ENCODE peak calls at places on chromosomes 13 and 19, in seven cellular contexts. J, A, V, X, C, U and Y are unnamed samples.

GRCh38 chr13:97945342-97945741 is 8.1 kb upstream of the IPO5 start:
- DNase-seq in J (no peak), A (no peak), V (no peak), X (no peak), C (no peak), U (no peak), Y (no peak)

GRCh38 chr19:39845172-39845571 is 1.0 kb downstream of the FBL start:
- DNase-seq in J (no peak), A (no peak), V (no peak), X (no peak), C (no peak), U (no peak), Y (no peak)

GRCh38 chr19:51546650-51547396 is 15.4 kb upstream of the SIGLEC6 start:
- DNase-seq in J (no peak), A (no peak), V (peak; percentile 73), X (peak; percentile 91), C (no peak), U (no peak), Y (no peak)

GRCh38 chr19:41144403-41144802 is 30.2 kb downstream of the CYP2F1 start:
- DNase-seq in J (peak; percentile 92), A (peak; percentile 11), V (peak; percentile 63), X (peak; percentile 79), C (peak; percentile 42), U (peak; percentile 82), Y (peak; percentile 59)

GRCh38 chr13:109576331-109576813 is 210.0 kb downstream of the IRS2 start:
- DNase-seq in J (no peak), A (no peak), V (no peak), X (no peak), C (no peak), U (no peak), Y (no peak)

GRCh38 chr19:10510301-10510802 is 6.9 kb downstream of the S1PR5 start:
- DNase-seq in J (peak; percentile 98), A (no peak), V (peak; percentile 72), X (no peak), C (peak; percentile 81), U (no peak), Y (no peak)

GRCh38 chr19:52941941-52942370 is 18.7 kb upstream of the ZNF888 start:
- DNase-seq in J (peak; percentile 70), A (no peak), V (peak; percentile 29), X (peak; percentile 56), C (peak; percentile 25), U (no peak), Y (no peak)

GRCh38 chr19:29683009-29683408 is 17.7 kb downstream of the PLEKHF1 start:
- DNase-seq in J (no peak), A (no peak), V (no peak), X (no peak), C (no peak), U (no peak), Y (no peak)

GRCh38 chr13:79128158-79128557 is 277.9 kb downstream of the RBM26 start:
- DNase-seq in J (no peak), A (peak; percentile 13), V (no peak), X (no peak), C (no peak), U (no peak), Y (no peak)

GRCh38 chr13:110023729-110024645 is 237.6 kb upstream of the IRS2 start:
- DNase-seq in J (no peak), A (no peak), V (no peak), X (no peak), C (no peak), U (no peak), Y (no peak)

GRCh38 chr13:32840840-32841713 is 175.1 kb upstream of the KL start:
- DNase-seq in J (peak; percentile 16), A (peak; percentile 70), V (no peak), X (no peak), C (no peak), U (no peak), Y (no peak)

GRCh38 chr13:32857077-32857476 is 159.1 kb upstream of the KL start:
- DNase-seq in J (no peak), A (no peak), V (no peak), X (no peak), C (no peak), U (no peak), Y (no peak)

GRCh38 chr19:17777840-17778620 is 16.9 kb upstream of the B3GNT3 start:
- DNase-seq in J (peak; percentile 98), A (no peak), V (peak; percentile 93), X (peak; percentile 44), C (peak; percentile 82), U (peak; percentile 90), Y (no peak)

GRCh38 chr13:37615271-37615670 is 16.7 kb upstream of the POSTN start:
- DNase-seq in J (no peak), A (no peak), V (no peak), X (no peak), C (no peak), U (no peak), Y (no peak)

GRCh38 chr19:6071103-6071485 is 39.2 kb downstream of the RFX2 start:
- DNase-seq in J (no peak), A (no peak), V (no peak), X (no peak), C (no peak), U (no peak), Y (no peak)
- H3K27ac ChIP-seq in J (no peak overlapping the region), A (no peak overlapping the region), V (no peak overlapping the region), X (no peak overlapping the region), C (peak overlapping the region; percentile 88), U (no peak overlapping the region), Y (peak overlapping the region; percentile 82)

DNA sequence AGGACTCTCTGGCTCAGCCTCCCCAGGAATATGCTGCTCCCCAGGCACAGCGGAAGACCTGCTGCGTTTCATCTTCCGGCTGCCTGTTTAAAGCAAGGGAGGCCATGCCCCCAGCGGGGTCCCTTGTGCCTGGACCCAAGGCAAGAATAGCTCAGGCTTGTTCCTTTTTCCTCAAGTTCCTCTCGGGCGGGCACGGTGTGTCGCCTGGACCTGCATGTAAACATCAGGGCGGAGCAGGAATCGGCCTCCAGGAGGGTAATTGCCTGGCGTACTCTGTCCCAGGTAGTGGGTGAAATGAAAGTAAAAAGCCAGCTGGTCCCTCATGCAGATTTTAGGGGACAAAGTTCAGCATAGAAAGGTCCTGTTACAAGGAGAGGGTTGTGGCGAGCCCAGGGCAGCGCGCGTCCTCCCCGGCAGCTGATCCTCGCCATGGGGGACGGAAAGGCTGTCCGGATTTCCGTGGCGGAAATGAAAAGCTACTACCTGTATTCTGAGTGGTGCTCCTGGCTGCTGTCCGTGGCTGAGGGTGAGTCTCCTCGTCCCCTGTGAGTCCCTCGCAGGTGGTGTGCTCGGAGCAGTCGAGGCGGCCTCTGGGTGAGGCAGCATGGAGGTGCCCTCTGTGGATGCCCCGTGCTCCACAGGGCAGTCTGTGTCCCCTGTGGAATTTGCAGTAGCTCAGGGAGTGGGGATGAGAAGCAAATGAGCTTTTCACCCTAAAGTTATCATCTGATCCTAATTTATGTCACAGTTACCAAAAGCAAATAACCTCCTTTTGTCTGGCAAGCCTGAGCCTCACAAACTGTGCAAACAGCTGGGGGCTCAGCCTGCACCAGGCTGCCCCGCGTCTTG is 16.2 kb downstream of the MCF2L start:
- DNase-seq in J (no peak), A (no peak), V (no peak), X (no peak), C (no peak), U (no peak), Y (no peak)
- H3K9ac ChIP-seq in J (no peak overlapping the region), A (no peak overlapping the region), V (no peak overlapping the region), X (no peak overlapping the region), C (no peak overlapping the region), U (no peak overlapping the region), Y (no peak overlapping the region)

DNA sequence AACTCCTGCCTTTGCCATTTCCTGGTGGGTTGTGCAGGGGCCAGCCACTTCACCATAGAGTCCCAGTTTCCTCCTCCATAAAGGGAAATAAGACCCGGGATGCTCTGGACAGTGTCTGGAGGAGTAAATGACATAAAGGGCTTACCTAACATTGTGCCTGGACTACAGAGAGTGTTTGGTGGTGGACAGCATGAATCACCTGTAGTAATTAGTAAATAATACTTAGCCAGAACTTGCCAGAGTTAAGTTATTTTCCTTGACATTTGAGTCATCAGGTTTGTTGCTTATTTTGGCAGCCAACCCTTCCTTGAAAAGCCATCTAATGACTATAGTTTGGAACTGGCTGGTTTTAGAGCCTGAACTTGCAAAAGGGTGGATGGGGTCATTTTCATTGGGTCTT is 159.2 kb downstream of the SLC7A1 start:
- DNase-seq in J (no peak), A (no peak), V (no peak), X (peak; percentile 59), C (no peak), U (no peak), Y (no peak)
- TF ChIP-seq POLR2AphosphoS5 in J (no peak), A (no peak), V (no peak), X (no peak), C (peak; percentile 53), U (no peak), Y (no peak)

DNA sequence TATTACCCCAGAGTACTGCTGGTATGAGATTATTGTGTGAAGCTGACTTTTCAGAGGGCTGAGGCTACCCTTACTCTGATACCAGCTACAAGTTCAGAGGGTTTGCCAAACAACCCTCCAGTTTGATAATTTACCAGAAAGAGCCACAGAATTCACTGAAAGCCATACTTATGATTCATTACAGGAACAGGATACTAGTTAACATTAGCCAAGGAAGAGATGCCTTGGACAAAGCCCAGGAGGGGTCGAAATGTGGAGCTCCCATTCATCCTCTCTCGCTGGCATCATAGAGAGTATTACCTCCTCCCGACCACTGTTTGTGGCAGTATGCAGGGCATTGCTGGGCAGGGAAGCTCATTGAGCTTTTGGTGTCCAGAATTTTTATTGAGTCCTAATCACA is 364.3 kb downstream of the KCNRG start:
- DNase-seq in J (no peak), A (no peak), V (no peak), X (peak; percentile 7), C (no peak), U (no peak), Y (no peak)
- H3K27ac ChIP-seq in J (no peak overlapping the region), A (no peak overlapping the region), V (no peak overlapping the region), X (no peak overlapping the region), C (no peak overlapping the region), U (no peak overlapping the region), Y (no peak overlapping the region)